ENCODE peak calls at places on chromosomes 3 and 15, in seven cellular contexts. G, P, D, K, X, Q and F are unnamed samples.

GRCh38 chr3:188776447-188776846 is 395.3 kb upstream of the TPRG1 start:
- DNase-seq in G (no peak), P (no peak), D (no peak), K (no peak), X (no peak), Q (no peak), F (no peak)

GRCh38 chr3:44114142-44114541 is 127.5 kb upstream of the TOPAZ1 start:
- DNase-seq in G (peak), P (no peak), D (no peak), K (no peak), X (peak), Q (no peak), F (peak)

GRCh38 chr3:188179006-188179966 is 25.3 kb downstream of the LPP start:
- DNase-seq in G (peak), P (peak), D (no peak), K (peak), X (no peak), Q (no peak), F (no peak)

GRCh38 chr3:11634081-11634635 is 9.6 kb downstream of the VGLL4 start:
- DNase-seq in G (no peak), P (no peak), D (no peak), K (no peak), X (no peak), Q (no peak), F (no peak)

GRCh38 chr3:144332866-144333265 is 361.2 kb downstream of the DIPK2A start:
- DNase-seq in G (no peak), P (no peak), D (no peak), K (no peak), X (peak), Q (no peak), F (no peak)

GRCh38 chr15:27067175-27067574 is 96.2 kb downstream of the GABRG3 start:
- DNase-seq in G (no peak), P (no peak), D (no peak), K (no peak), X (no peak), Q (no peak), F (no peak)

GRCh38 chr3:58388550-58389061 is 45.0 kb downstream of the PDHB start:
- DNase-seq in G (peak), P (no peak), D (no peak), K (peak), X (no peak), Q (no peak), F (no peak)

GRCh38 chr3:55461896-55462295 is 25.2 kb downstream of the WNT5A start:
- DNase-seq in G (no peak), P (no peak), D (no peak), K (no peak), X (no peak), Q (peak), F (no peak)

GRCh38 chr3:147407107-147407494 is 758 bp upstream of the ZIC4 start:
- DNase-seq in G (peak), P (no peak), D (no peak), K (no peak), X (no peak), Q (no peak), F (no peak)

GRCh38 chr3:169266986-169267385 is 396.5 kb downstream of the MECOM start:
- DNase-seq in G (no peak), P (no peak), D (no peak), K (no peak), X (no peak), Q (no peak), F (no peak)

GRCh38 chr3:37609711-37610110 is 252.0 kb upstream of the CTDSPL start:
- DNase-seq in G (no peak), P (no peak), D (no peak), K (no peak), X (no peak), Q (no peak), F (no peak)

GRCh38 chr15:89370120-89371077 is 35.8 kb upstream of the POLG start:
- DNase-seq in G (peak), P (no peak), D (no peak), K (no peak), X (no peak), Q (no peak), F (no peak)

GRCh38 chr3:42442640-42443039 is 32.2 kb upstream of the LYZL4 start:
- DNase-seq in G (peak), P (no peak), D (no peak), K (no peak), X (peak), Q (no peak), F (no peak)

GRCh38 chr3:37819591-37819990 is 42.1 kb upstream of the CTDSPL start:
- DNase-seq in G (no peak), P (no peak), D (no peak), K (no peak), X (no peak), Q (peak), F (no peak)

GRCh38 chr3:69095636-69096035 is 10.9 kb downstream of the ARL6IP5 start:
- DNase-seq in G (no peak), P (no peak), D (no peak), K (no peak), X (peak), Q (no peak), F (no peak)

GRCh38 chr3:71791634-71792033 is 6.7 kb upstream of the PROK2 start:
- DNase-seq in G (no peak), P (no peak), D (no peak), K (no peak), X (no peak), Q (no peak), F (no peak)

GRCh38 chr3:152258448-152259302 is 10.1 kb upstream of the MBNL1 start:
- DNase-seq in G (no peak), P (peak), D (peak), K (peak), X (peak), Q (peak), F (no peak)

GRCh38 chr3:50156991-50157493 is 1.9 kb downstream of the SEMA3F start:
- DNase-seq in G (peak), P (peak), D (no peak), K (no peak), X (no peak), Q (peak), F (no peak)

GRCh38 chr3:134354612-134355275 is 19.5 kb downstream of the AMOTL2 start:
- DNase-seq in G (no peak), P (no peak), D (no peak), K (no peak), X (no peak), Q (no peak), F (no peak)

GRCh38 chr3:122488262-122488973 is 26.3 kb downstream of the KPNA1 start:
- DNase-seq in G (no peak), P (no peak), D (no peak), K (no peak), X (no peak), Q (no peak), F (no peak)

GRCh38 chr3:124760601-124761000 is 30.3 kb downstream of the UMPS start:
- DNase-seq in G (peak), P (peak), D (no peak), K (no peak), X (no peak), Q (no peak), F (no peak)
- TF ChIP-seq CTCF in G (no peak), P (no peak), D (no peak), K (no peak), X (no peak), Q (no peak), F (no peak)

GRCh38 chr15:94168250-94168649 is 63.1 kb upstream of the MCTP2 start:
- DNase-seq in G (peak), P (no peak), D (no peak), K (no peak), X (no peak), Q (no peak), F (no peak)
- TF ChIP-seq CTCF in G (peak), P (no peak), D (no peak), K (no peak), X (peak), Q (peak), F (peak)

GRCh38 chr15:41578736-41579383 is 19.8 kb downstream of the TYRO3 start:
- DNase-seq in G (no peak), P (no peak), D (no peak), K (no peak), X (no peak), Q (no peak), F (no peak)

GRCh38 chr15:41583795-41584194 is 24.8 kb downstream of the TYRO3 start:
- DNase-seq in G (no peak), P (no peak), D (no peak), K (no peak), X (no peak), Q (no peak), F (no peak)

GRCh38 chr15:41584636-41585139 is 25.7 kb downstream of the TYRO3 start:
- DNase-seq in G (peak), P (no peak), D (no peak), K (no peak), X (no peak), Q (no peak), F (no peak)

GRCh38 chr15:41577863-41578735 is 19.1 kb downstream of the TYRO3 start:
- DNase-seq in G (no peak), P (no peak), D (no peak), K (no peak), X (no peak), Q (no peak), F (no peak)

DNA sequence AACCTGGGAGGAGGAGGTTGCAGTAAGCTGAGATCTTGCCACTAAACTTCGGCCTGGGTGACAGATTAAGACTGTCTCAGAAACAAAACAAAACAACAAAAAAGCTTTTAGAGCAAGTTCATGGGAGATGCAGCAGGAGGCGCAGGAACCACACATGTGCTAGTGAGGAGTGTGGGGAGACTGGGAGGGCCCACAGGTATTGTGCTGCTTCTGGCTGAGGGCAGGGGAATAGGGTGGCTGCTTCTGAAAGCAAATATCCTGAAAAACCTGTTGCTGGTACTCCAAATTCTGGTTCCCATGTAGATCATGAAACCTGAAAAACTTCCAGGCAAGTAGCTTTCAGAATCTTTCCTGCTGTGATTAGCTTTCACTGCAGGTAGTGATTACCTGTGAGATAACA is 22.1 kb downstream of the TYRO3 start:
- DNase-seq in G (peak), P (no peak), D (no peak), K (no peak), X (peak), Q (peak), F (no peak)
- TF ChIP-seq CTCF in G (peak), P (no peak), D (no peak), K (peak), X (peak), Q (peak), F (peak)

GRCh38 chr3:196988241-196989029 is 19.8 kb upstream of the PIGZ start:
- DNase-seq in G (peak), P (no peak), D (no peak), K (no peak), X (no peak), Q (no peak), F (no peak)
- TF ChIP-seq CTCF in G (peak), P (no peak), D (no peak), K (peak), X (no peak), Q (no peak), F (no peak)

DNA sequence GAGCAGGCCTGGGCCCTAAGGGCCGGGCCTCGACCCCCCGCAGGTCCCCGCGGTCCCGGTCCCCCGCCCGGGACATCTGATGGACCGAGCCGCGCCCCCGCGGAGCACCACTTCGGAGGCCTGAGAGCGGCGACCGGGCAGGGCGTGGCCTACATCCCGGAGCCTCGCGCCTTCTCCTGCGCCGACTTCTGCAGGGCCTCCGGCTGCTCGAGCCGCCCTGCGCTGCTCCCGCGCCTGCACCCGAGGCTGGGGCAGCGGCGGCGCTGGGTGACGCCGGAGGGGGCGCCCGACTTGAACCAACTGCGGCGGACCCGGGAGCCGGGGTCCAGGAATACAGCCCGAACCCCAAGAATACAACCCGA is 14.9 kb upstream of the GP9 start:
- DNase-seq in G (peak), P (no peak), D (no peak), K (no peak), X (no peak), Q (no peak), F (no peak)
- TF ChIP-seq CTCF in G (peak), P (no peak), D (no peak), K (no peak), X (no peak), Q (no peak), F (no peak)